ENCODE peak calls at places on chromosomes 16 and 17, in eight cellular contexts. K is trophoblast cell; I is transverse colon; X is OCI-LY7; L is upper lobe of right lung; T is neural progenitor cell; H is AG09309; E is CD8-positive, alpha-beta T cell. B is an unnamed sample.

GRCh38 chr17:59786536-59787319 is 79.3 kb downstream of the VMP1 start:
- DNase-seq in K (peak), I (peak), X (peak), L (no peak), T (peak), H (peak), E (peak), B (peak)

GRCh38 chr17:73099504-73099903 is 7.0 kb upstream of the SLC39A11 start:
- DNase-seq in K (no peak), I (no peak), X (no peak), L (no peak), T (no peak), H (no peak), E (no peak), B (no peak)

GRCh38 chr16:10922328-10923145 is 19.7 kb downstream of the DEXI start:
- DNase-seq in K (no peak), I (no peak), X (no peak), L (peak), T (no peak), H (no peak), E (no peak), B (no peak)

GRCh38 chr16:64098451-64098850 is 1023.4 kb downstream of the CDH11 start:
- DNase-seq in K (no peak), I (no peak), X (no peak), L (no peak), T (no peak), H (no peak), E (no peak), B (no peak)

GRCh38 chr17:19247423-19247822 is 10.3 kb downstream of the EPN2 start:
- DNase-seq in K (no peak), I (no peak), X (no peak), L (no peak), T (no peak), H (no peak), E (no peak), B (no peak)

GRCh38 chr16:89858973-89859808 is 14.2 kb upstream of the TCF25 start:
- DNase-seq in K (no peak), I (no peak), X (no peak), L (no peak), T (no peak), H (no peak), E (no peak), B (no peak)

GRCh38 chr17:43524945-43525575 is 21.1 kb downstream of the ETV4 start:
- DNase-seq in K (peak), I (no peak), X (no peak), L (no peak), T (no peak), H (no peak), E (no peak), B (no peak)

GRCh38 chr17:69609495-69610315 is 195.2 kb downstream of the MAP2K6 start:
- DNase-seq in K (no peak), I (no peak), X (no peak), L (no peak), T (peak), H (peak), E (no peak), B (peak)

GRCh38 chr17:51461578-51462004 is 201.2 kb downstream of the UTP18 start:
- DNase-seq in K (peak), I (peak), X (peak), L (peak), T (peak), H (peak), E (peak), B (peak)

GRCh38 chr16:57694191-57694555 is 433 bp upstream of the DRC7 start:
- DNase-seq in K (no peak), I (no peak), X (no peak), L (no peak), T (no peak), H (no peak), E (no peak), B (no peak)

GRCh38 chr17:83182620-83183063 is 103.2 kb downstream of the METRNL start:
- DNase-seq in K (no peak), I (no peak), X (no peak), L (no peak), T (no peak), H (no peak), E (no peak), B (no peak)

GRCh38 chr17:81481011-81481799 is 31.4 kb downstream of the ACTG1 start:
- DNase-seq in K (no peak), I (peak), X (no peak), L (peak), T (peak), H (no peak), E (peak), B (no peak)

GRCh38 chr17:82696916-82697807 is 1.3 kb downstream of the RAB40B start:
- DNase-seq in K (no peak), I (no peak), X (no peak), L (no peak), T (peak), H (no peak), E (no peak), B (no peak)

GRCh38 chr17:41695954-41696720 is 7.5 kb downstream of the EIF1 start:
- DNase-seq in K (peak), I (peak), X (peak), L (no peak), T (peak), H (no peak), E (peak), B (peak)

GRCh38 chr17:44807093-44807816 is 22.8 kb downstream of the GJC1 start:
- DNase-seq in K (no peak), I (no peak), X (no peak), L (no peak), T (no peak), H (no peak), E (no peak), B (no peak)

GRCh38 chr17:41428591-41429326 is 4.4 kb upstream of the KRT37 start:
- DNase-seq in K (no peak), I (no peak), X (no peak), L (no peak), T (peak), H (no peak), E (no peak), B (no peak)

GRCh38 chr17:40021471-40021961 is 6.3 kb downstream of the CSF3 start:
- DNase-seq in K (no peak), I (no peak), X (no peak), L (no peak), T (no peak), H (peak), E (no peak), B (no peak)

GRCh38 chr16:85235988-85236831 is 123.9 kb upstream of the CIBAR2 start:
- DNase-seq in K (no peak), I (no peak), X (no peak), L (no peak), T (no peak), H (no peak), E (no peak), B (peak)

GRCh38 chr16:49856741-49857330 is 924 bp upstream of the ZNF423 start:
- DNase-seq in K (peak), I (peak), X (peak), L (peak), T (peak), H (peak), E (no peak), B (peak)

GRCh38 chr16:49854227-49855203 is 1.4 kb downstream of the ZNF423 start:
- DNase-seq in K (no peak), I (peak), X (peak), L (peak), T (peak), H (no peak), E (no peak), B (peak)

GRCh38 chr16:49857423-49858181 is 1.7 kb upstream of the ZNF423 start:
- DNase-seq in K (peak), I (peak), X (peak), L (peak), T (peak), H (no peak), E (peak), B (peak)

GRCh38 chr16:49855822-49856740 is at the start of gene ZNF423:
- DNase-seq in K (no peak), I (peak), X (no peak), L (no peak), T (peak), H (no peak), E (no peak), B (peak)

DNA sequence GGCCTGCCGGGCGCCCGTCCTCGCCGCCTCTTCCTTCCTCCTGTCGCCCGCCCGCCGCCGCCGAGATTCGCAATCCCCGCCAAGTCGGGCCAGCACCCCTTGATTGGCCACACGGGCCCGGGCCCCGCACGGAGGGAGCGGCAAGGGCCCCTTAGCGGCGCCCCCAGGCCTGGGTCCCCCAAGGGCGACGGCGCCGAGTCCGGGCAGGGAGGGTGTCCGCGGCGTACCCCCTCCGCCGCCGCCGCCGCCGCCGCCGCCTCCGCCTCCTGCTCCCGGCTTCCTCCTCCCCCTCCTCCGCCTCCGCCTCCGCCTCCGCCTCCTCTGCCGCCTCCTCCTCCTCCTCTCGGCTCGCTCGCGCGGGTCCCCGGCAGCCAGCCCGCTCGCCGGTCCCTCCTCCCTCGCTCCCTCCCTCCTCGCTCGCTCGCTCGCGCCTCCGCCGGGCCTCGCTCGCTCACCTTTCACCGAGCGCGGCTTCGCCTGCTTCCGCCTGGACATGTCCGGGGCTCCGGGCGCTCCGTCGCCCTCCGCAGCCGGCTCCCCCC is 561 bp downstream of the ZNF423 start:
- DNase-seq in K (peak), I (peak), X (peak), L (peak), T (peak), H (no peak), E (peak), B (peak)
- H3K4me3 ChIP-seq in K (peak), I (peak), X (peak), L (peak), T (peak), H (peak), E (peak), B (peak)

GRCh38 chr17:1604831-1605528 is 23.7 kb downstream of the SLC43A2 start:
- DNase-seq in K (peak), I (no peak), X (no peak), L (no peak), T (peak), H (no peak), E (no peak), B (no peak)

GRCh38 chr17:1607971-1608320 is 20.7 kb downstream of the SLC43A2 start:
- DNase-seq in K (no peak), I (no peak), X (no peak), L (no peak), T (no peak), H (no peak), E (no peak), B (peak)

GRCh38 chr17:1608676-1609075 is 20.0 kb downstream of the SLC43A2 start:
- DNase-seq in K (no peak), I (no peak), X (no peak), L (no peak), T (no peak), H (no peak), E (no peak), B (no peak)

GRCh38 chr17:1605681-1606351 is 22.8 kb downstream of the SLC43A2 start:
- DNase-seq in K (no peak), I (no peak), X (no peak), L (no peak), T (no peak), H (no peak), E (no peak), B (no peak)

DNA sequence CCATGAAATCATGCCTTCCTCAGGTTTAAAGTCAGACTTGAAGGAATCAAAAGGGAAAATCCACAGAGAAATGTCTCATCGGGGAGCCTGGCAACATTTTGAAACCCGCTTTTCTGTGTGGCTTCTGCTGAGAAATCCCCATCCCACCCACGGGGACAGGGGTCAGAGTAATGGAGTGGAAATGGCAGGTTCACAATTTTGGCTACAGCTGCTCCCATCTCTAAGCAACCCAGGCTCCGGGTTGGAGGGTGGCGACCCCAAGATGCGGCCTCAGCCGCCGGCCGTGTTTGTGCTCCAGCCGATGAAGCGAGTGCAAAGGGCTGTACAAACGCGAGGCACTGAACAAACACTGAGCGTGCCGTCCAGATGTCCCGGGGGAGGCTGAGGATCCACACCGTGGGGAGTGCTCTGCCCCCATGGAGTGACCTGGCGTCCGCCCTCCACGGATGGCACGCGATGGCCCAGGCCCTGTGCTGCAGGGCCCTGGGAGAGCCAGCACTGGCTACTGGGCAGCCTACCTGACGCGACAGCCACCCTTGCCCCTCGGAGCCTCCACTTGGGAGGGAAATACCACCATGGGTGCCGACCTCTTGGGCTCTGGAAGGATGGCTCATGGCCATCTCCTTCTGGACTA is 22.2 kb downstream of the SLC43A2 start:
- DNase-seq in K (no peak), I (no peak), X (no peak), L (no peak), T (no peak), H (no peak), E (no peak), B (peak)
- H3K4me3 ChIP-seq in K (no peak), I (no peak), X (no peak), L (no peak), T (no peak), H (no peak), E (no peak), B (peak)

GRCh38 chr16:69179255-69180010 is 7.5 kb upstream of the SNTB2 start:
- DNase-seq in K (no peak), I (peak), X (no peak), L (no peak), T (no peak), H (peak), E (no peak), B (no peak)
- H3K4me3 ChIP-seq in K (no peak), I (no peak), X (no peak), L (no peak), T (no peak), H (no peak), E (no peak), B (no peak)

GRCh38 chr17:15651001-15651582 is 31.6 kb upstream of the FBXW10B start:
- DNase-seq in K (peak), I (peak), X (no peak), L (no peak), T (no peak), H (no peak), E (no peak), B (no peak)

GRCh38 chr17:15651583-15652110 is 32.1 kb upstream of the FBXW10B start:
- DNase-seq in K (peak), I (peak), X (peak), L (peak), T (peak), H (peak), E (peak), B (peak)

GRCh38 chr17:15652960-15653359 is 31.2 kb downstream of the TRIM16 start:
- DNase-seq in K (no peak), I (no peak), X (no peak), L (no peak), T (no peak), H (no peak), E (no peak), B (no peak)

GRCh38 chr17:15648384-15648783 is 28.9 kb upstream of the FBXW10B start:
- DNase-seq in K (no peak), I (no peak), X (no peak), L (no peak), T (no peak), H (no peak), E (no peak), B (no peak)

DNA sequence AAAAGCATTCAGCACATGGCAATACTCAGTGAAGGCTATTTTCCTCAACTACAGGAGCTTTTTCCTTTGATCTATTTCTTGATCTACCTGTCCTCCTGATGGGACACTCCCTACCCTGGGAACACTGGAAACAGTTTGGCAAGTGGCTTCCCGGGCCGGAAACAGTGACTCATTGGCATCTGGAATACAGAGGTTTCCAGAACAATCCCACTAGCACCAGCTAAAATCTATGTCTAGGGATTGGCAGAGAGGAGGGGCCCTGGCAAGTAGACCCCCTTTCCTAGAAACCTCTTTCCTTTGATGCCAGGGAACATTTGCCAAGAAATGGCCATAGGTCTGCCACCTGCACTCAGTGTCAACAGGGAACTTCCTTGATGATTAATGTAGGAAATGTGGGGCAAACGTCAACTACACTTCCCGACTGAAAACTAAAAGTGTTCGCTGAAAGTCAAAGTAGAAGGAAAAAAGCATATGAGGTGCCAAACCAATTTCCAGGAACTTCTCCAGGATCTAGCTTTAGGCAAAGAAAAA is 30.4 kb upstream of the FBXW10B start:
- DNase-seq in K (peak), I (peak), X (no peak), L (no peak), T (no peak), H (no peak), E (no peak), B (no peak)
- H3K4me3 ChIP-seq in K (no peak), I (peak), X (no peak), L (peak), T (no peak), H (peak), E (no peak), B (no peak)

GRCh38 chr17:21680366-21680765 is 12.0 kb upstream of the KCNJ18 start:
- DNase-seq in K (no peak), I (no peak), X (no peak), L (no peak), T (no peak), H (no peak), E (no peak), B (no peak)

GRCh38 chr17:21679256-21680146 is 12.8 kb upstream of the KCNJ18 start:
- DNase-seq in K (no peak), I (no peak), X (no peak), L (no peak), T (no peak), H (no peak), E (no peak), B (no peak)

GRCh38 chr17:21677126-21677910 is 15.0 kb upstream of the KCNJ18 start:
- DNase-seq in K (no peak), I (no peak), X (no peak), L (no peak), T (no peak), H (no peak), E (no peak), B (no peak)

GRCh38 chr17:21677911-21678310 is 14.4 kb upstream of the KCNJ18 start:
- DNase-seq in K (no peak), I (no peak), X (no peak), L (no peak), T (no peak), H (no peak), E (no peak), B (no peak)

DNA sequence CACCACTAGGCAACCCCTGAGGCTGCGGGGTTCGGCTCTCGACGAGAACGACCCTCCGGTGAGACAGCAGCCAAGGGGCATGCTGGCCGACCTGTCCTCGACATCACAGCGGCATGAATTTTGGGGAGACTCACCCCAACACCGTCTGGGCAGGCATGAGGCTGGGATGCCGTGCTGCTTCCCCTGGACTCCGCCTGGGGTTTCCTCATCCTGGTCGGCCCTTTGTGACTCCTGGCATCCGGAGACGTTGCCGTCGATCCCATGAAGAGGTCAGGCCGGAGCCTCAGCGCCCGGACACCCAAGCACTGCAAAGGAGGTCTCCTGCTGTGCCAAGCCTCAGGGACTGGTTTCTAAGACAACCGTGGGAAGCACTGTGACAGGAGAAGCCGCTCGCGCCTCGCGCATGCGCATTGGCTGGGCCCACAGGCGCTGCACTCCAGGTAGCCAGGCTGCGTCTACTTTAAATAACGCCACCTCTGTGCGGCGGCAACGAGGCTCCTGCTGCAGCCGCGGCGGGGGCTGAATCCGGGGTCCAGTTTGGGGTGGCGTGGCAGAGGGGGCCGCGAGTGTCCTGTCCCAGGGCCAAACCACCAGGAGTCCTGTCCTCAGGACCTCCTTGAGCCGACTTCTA is 13.8 kb upstream of the KCNJ18 start:
- DNase-seq in K (peak), I (no peak), X (no peak), L (peak), T (no peak), H (no peak), E (no peak), B (no peak)
- H3K4me3 ChIP-seq in K (no peak), I (no peak), X (no peak), L (no peak), T (no peak), H (no peak), E (no peak), B (no peak)

B was measured in GM12865.